ENCODE peak calls at places on chromosomes 3 and 15, in four cellular contexts. U is IMR-90, E is MG63, V is right lobe of liver. W is an unnamed sample.

GRCh38 chr3:122572940-122573412 is 4.5 kb upstream of the PARP15 start:
- DNase-seq in U (peak), E (peak), V (peak), W (no peak)

GRCh38 chr3:76024640-76025039 is 239.3 kb upstream of the ZNF717 start:
- DNase-seq in U (peak), E (no peak), V (no peak), W (no peak)

GRCh38 chr3:9180764-9181117 is 68.7 kb downstream of the SRGAP3 start:
- DNase-seq in U (no peak), E (no peak), V (no peak), W (no peak)

GRCh38 chr3:34843479-34843870 is 795.9 kb upstream of the ARPP21 start:
- DNase-seq in U (no peak), E (no peak), V (no peak), W (no peak)

GRCh38 chr3:186708983-186709679 is 8.0 kb upstream of the KNG1 start:
- DNase-seq in U (no peak), E (no peak), V (no peak), W (no peak)

GRCh38 chr15:101489633-101490407 is at the start of gene PCSK6:
- DNase-seq in U (no peak), E (peak), V (peak), W (no peak)

GRCh38 chr3:114904633-114905032 is 242.5 kb downstream of the ZBTB20 start:
- DNase-seq in U (no peak), E (no peak), V (no peak), W (no peak)

GRCh38 chr15:34304613-34305012 is 33.0 kb downstream of the SLC12A6 start:
- DNase-seq in U (peak), E (no peak), V (no peak), W (no peak)

GRCh38 chr3:160400048-160400630 is 689 bp downstream of the SMC4 start:
- DNase-seq in U (peak), E (peak), V (peak), W (no peak)

GRCh38 chr3:143098032-143098764 is 21.4 kb upstream of the CHST2 start:
- DNase-seq in U (no peak), E (no peak), V (no peak), W (no peak)

GRCh38 chr3:159969-160368 is 36.6 kb upstream of the CHL1 start:
- DNase-seq in U (no peak), E (no peak), V (no peak), W (no peak)

GRCh38 chr15:80893777-80894176 is 95.8 kb downstream of the MESD start:
- DNase-seq in U (no peak), E (peak), V (no peak), W (no peak)

GRCh38 chr3:32412887-32413286 is 21.2 kb downstream of the CMTM7 start:
- DNase-seq in U (no peak), E (no peak), V (no peak), W (no peak)

GRCh38 chr15:92655178-92655995 is at the start of gene FAM174B:
- DNase-seq in U (no peak), E (peak), V (peak), W (no peak)

GRCh38 chr3:117645561-117646242 is 936.1 kb downstream of the TUSC7 start:
- DNase-seq in U (peak), E (no peak), V (no peak), W (peak)

GRCh38 chr3:187287231-187287630 is 4.3 kb downstream of the MASP1 start:
- DNase-seq in U (no peak), E (no peak), V (no peak), W (no peak)

GRCh38 chr15:63226966-63227401 is 37.6 kb downstream of the RAB8B start:
- DNase-seq in U (no peak), E (no peak), V (no peak), W (no peak)

GRCh38 chr15:64813075-64813474 is 12.4 kb downstream of the PIF1 start:
- DNase-seq in U (peak), E (no peak), V (no peak), W (no peak)

GRCh38 chr3:194184265-194184751 is 48.4 kb downstream of the HES1 start:
- DNase-seq in U (no peak), E (no peak), V (no peak), W (no peak)

GRCh38 chr3:59235221-59236012 is 185.6 kb upstream of the CFAP20DC start:
- DNase-seq in U (no peak), E (no peak), V (no peak), W (no peak)

GRCh38 chr3:33430571-33430970 is 9.6 kb downstream of the UBP1 start:
- DNase-seq in U (no peak), E (no peak), V (no peak), W (no peak)

GRCh38 chr3:150293401-150294001 is 114.6 kb upstream of the TSC22D2 start:
- DNase-seq in U (peak), E (no peak), V (no peak), W (no peak)

GRCh38 chr15:77974098-77974414 is 103.5 kb downstream of the TBC1D2B start:
- DNase-seq in U (peak), E (peak), V (peak), W (peak)

GRCh38 chr3:23159929-23160328 is 43.2 kb upstream of the UBE2E2 start:
- DNase-seq in U (peak), E (no peak), V (no peak), W (peak)

GRCh38 chr15:66387176-66388056 is 704 bp downstream of the MAP2K1 start:
- DNase-seq in U (peak), E (peak), V (peak), W (peak)

GRCh38 chr3:71210257-71211002 is 373.1 kb downstream of the FOXP1 start:
- DNase-seq in U (peak), E (no peak), V (no peak), W (no peak)

GRCh38 chr3:128935922-128936321 is 56.5 kb downstream of the ACAD9 start:
- DNase-seq in U (no peak), E (no peak), V (no peak), W (no peak)

GRCh38 chr3:150130404-150131100 is 159.9 kb upstream of the PFN2 start:
- DNase-seq in U (no peak), E (no peak), V (no peak), W (no peak)

GRCh38 chr3:119800844-119801243 is 18.9 kb downstream of the NR1I2 start:
- DNase-seq in U (no peak), E (no peak), V (no peak), W (no peak)
- H3K4me3 ChIP-seq in U (no peak), E (no peak), V (no peak), W (no peak)

GRCh38 chr3:174253221-174253620 is 605.9 kb upstream of the NAALADL2 start:
- DNase-seq in U (no peak), E (no peak), V (no peak), W (no peak)

GRCh38 chr3:174253940-174254339 is 605.2 kb upstream of the NAALADL2 start:
- DNase-seq in U (no peak), E (no peak), V (no peak), W (no peak)

GRCh38 chr3:174251696-174252095 is 607.4 kb upstream of the NAALADL2 start:
- DNase-seq in U (no peak), E (no peak), V (no peak), W (no peak)

DNA sequence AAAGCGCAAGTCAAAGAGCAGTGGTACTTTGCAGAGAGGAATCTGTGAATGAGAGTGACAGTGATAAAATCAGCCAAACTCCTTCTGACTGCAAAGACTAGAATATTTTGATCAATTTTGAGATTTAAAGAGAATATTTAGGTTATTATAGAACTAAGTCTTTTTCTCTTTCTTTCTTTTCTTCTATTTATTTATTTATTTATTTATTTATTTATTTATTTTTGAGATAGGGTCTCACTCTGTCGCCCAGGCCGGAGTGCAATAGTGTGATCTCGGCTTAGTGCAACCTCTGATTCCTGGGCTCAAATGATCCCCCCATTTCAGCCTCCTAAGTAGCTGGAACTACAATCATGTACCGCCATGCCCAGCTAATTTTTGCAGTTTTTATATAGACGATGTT is 603.7 kb upstream of the NAALADL2 start:
- DNase-seq in U (no peak), E (no peak), V (no peak), W (no peak)
- H3K4me3 ChIP-seq in U (no peak), E (no peak), V (no peak), W (no peak)

GRCh38 chr15:83109532-83109931 is 2.1 kb downstream of the TM6SF1 start:
- DNase-seq in U (no peak), E (no peak), V (no peak), W (no peak)
- H3K4me3 ChIP-seq in U (no peak), E (no peak), V (no peak), W (no peak)

GRCh38 chr3:155080692-155081091 is 573 bp downstream of the MME start:
- DNase-seq in U (no peak), E (no peak), V (no peak), W (no peak)

GRCh38 chr3:155083313-155083905 is 3.3 kb downstream of the MME start:
- DNase-seq in U (peak), E (no peak), V (no peak), W (no peak)

GRCh38 chr3:155088705-155089380 is 8.7 kb downstream of the MME start:
- DNase-seq in U (peak), E (no peak), V (no peak), W (no peak)

GRCh38 chr3:155086041-155086440 is 5.9 kb downstream of the MME start:
- DNase-seq in U (no peak), E (no peak), V (no peak), W (no peak)

GRCh38 chr3:155084567-155084966 is 4.4 kb downstream of the MME start:
- DNase-seq in U (no peak), E (no peak), V (no peak), W (no peak)
- H3K4me3 ChIP-seq in U (no peak), E (no peak), V (no peak), W (no peak)

GRCh38 chr15:99252326-99252725 is 1.0 kb downstream of the LRRC28 start:
- DNase-seq in U (no peak), E (no peak), V (no peak), W (no peak)
- H3K4me3 ChIP-seq in U (no peak), E (no peak), V (peak), W (no peak)

DNA sequence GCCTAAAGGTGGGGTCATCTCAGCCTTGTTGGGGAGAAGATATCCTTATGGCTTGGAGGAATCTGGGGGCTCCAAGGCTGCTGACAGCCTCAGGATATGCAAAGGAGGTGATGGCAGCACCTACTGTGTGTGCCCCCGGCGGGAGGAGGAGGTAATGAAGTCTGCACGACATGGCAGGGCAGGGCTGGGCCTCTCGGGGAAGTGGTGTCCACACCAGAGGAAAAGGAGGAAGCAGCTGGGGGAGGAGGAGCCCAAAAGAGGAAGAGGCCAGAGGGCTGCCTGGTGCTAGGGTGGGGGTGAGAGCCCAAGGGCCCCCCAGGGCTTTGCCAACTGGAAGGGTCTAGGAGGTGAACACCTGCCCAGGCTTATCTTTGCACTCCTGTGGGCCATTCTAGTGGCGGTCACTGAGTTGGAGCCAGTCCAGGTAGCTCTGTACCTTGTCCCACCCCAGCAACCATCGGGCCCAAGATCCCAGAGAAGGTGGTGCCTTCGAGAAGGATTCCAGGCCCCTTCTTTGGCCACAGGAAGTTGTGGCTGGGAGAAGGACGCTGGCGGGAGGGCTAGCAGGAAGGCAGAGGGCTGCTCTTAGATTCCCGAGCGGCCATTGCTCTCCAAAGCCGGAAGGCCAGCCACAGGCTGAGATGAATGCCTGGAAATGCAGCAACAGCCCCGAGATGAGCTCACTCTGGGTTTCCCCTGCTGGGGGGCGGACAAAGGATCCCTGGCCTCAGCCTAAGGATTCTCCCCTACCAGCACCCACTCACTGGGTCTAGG is 7.0 kb downstream of the GNAI2 start:
- DNase-seq in U (peak), E (no peak), V (peak), W (peak)
- H3K4me3 ChIP-seq in U (no peak), E (no peak), V (no peak), W (no peak)

DNA sequence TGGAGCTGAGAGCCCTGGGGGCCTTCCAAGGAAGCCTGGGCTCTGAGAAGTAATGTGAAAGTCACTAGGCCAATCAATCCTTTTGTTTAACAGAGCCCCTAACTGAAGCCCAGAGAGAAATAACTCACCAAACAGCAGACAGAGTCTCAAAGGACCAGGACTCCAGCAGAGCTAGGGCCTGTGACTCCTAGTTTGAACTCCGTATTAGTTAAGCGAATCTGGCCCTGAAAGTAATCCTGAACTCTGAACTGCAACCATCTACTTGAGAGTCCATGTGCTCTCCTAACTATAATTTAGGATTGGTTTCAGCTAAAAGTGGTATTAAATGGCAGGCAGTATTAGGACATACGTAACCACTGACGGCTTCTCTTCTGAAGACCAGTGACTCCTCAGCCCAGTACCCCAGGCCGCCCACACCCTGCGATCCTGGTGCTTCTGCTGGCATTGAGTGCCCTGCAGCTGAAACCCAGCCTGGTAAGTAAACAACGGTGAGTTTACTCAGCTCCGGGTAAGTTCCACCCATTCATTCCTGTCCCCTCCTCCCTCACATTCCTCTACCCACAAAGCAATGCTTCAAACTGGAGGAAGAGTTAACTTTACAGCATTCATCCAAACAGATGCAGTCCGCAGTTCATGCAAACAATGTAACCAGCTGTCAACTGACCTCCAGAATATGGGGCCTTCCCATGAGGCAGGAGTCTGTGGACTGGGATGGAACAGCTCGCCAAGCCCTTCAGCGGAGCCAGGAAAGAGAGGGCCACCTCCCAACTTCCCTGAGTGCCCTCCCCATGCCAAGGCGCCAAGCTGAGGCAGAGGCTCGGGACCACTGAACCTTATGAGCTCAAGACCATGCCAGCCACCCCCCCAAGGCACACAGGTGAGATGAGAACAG is 7.3 kb downstream of the MYO5C start:
- DNase-seq in U (peak), E (peak), V (peak), W (peak)
- H3K4me3 ChIP-seq in U (no peak), E (no peak), V (no peak), W (no peak)